ENCODE peak calls at places on chromosomes 6 and 20, in five cellular contexts. One of them, this sample, is unnamed.

GRCh38 chr6:24064106-24064505 is 61.9 kb upstream of the NRSN1 start:
- DNase-seq in astrocyte of the cerebellum: no peak
- DNase-seq in cardiac fibroblast: no peak
- DNase-seq in GM23248: peak
- DNase-seq in heart right ventricle: no peak
- DNase-seq in this sample: no peak

GRCh38 chr20:45833883-45834796 is 541 bp downstream of the SNX21 start:
- DNase-seq in astrocyte of the cerebellum: no peak
- DNase-seq in GM23248: peak
- DNase-seq in cardiac fibroblast: peak
- DNase-seq in heart right ventricle: peak
- DNase-seq in this sample: no peak

GRCh38 chr6:161261797-161262196 is 12.1 kb downstream of the AGPAT4 start:
- DNase-seq in cardiac fibroblast: no peak
- DNase-seq in heart right ventricle: no peak
- DNase-seq in GM23248: no peak
- DNase-seq in astrocyte of the cerebellum: no peak
- DNase-seq in this sample: no peak

GRCh38 chr6:112524071-112524470 is 176.9 kb downstream of the RFPL4B start:
- DNase-seq in heart right ventricle: no peak
- DNase-seq in cardiac fibroblast: no peak
- DNase-seq in GM23248: no peak
- DNase-seq in astrocyte of the cerebellum: no peak
- DNase-seq in this sample: no peak

GRCh38 chr20:12166053-12166717 is 248.5 kb downstream of the BTBD3 start:
- DNase-seq in heart right ventricle: peak
- DNase-seq in cardiac fibroblast: peak
- DNase-seq in astrocyte of the cerebellum: peak
- DNase-seq in GM23248: peak
- DNase-seq in this sample: peak

GRCh38 chr20:45867811-45868176 is 10.4 kb downstream of the ZSWIM3 start:
- DNase-seq in astrocyte of the cerebellum: peak
- DNase-seq in cardiac fibroblast: peak
- DNase-seq in heart right ventricle: no peak
- DNase-seq in GM23248: peak
- DNase-seq in this sample: peak

GRCh38 chr6:169990095-169991030 is 238.9 kb downstream of the ERMARD start:
- DNase-seq in heart right ventricle: no peak
- DNase-seq in astrocyte of the cerebellum: no peak
- DNase-seq in GM23248: no peak
- DNase-seq in cardiac fibroblast: no peak
- DNase-seq in this sample: no peak

GRCh38 chr6:84882768-84883766 is 118.7 kb upstream of the TBX18 start:
- DNase-seq in heart right ventricle: no peak
- DNase-seq in GM23248: peak
- DNase-seq in astrocyte of the cerebellum: no peak
- DNase-seq in cardiac fibroblast: no peak
- DNase-seq in this sample: no peak

GRCh38 chr6:110053395-110054240 is 75.5 kb downstream of the GPR6 start:
- DNase-seq in heart right ventricle: peak
- DNase-seq in GM23248: peak
- DNase-seq in astrocyte of the cerebellum: peak
- DNase-seq in cardiac fibroblast: peak
- DNase-seq in this sample: no peak

GRCh38 chr6:95087394-95088097 is 489.8 kb upstream of the MANEA start:
- DNase-seq in cardiac fibroblast: peak
- DNase-seq in GM23248: peak
- DNase-seq in heart right ventricle: peak
- DNase-seq in astrocyte of the cerebellum: peak
- DNase-seq in this sample: peak

GRCh38 chr6:2795960-2796359 is 30.8 kb downstream of the WRNIP1 start:
- DNase-seq in astrocyte of the cerebellum: no peak
- DNase-seq in cardiac fibroblast: no peak
- DNase-seq in GM23248: no peak
- DNase-seq in heart right ventricle: no peak
- DNase-seq in this sample: no peak

GRCh38 chr6:112683926-112684325 is 336.8 kb downstream of the RFPL4B start:
- DNase-seq in heart right ventricle: no peak
- DNase-seq in astrocyte of the cerebellum: peak
- DNase-seq in cardiac fibroblast: peak
- DNase-seq in GM23248: peak
- DNase-seq in this sample: peak

GRCh38 chr20:44056010-44056698 is 130.8 kb downstream of the JPH2 start:
- DNase-seq in GM23248: no peak
- DNase-seq in heart right ventricle: no peak
- DNase-seq in astrocyte of the cerebellum: no peak
- DNase-seq in cardiac fibroblast: peak
- DNase-seq in this sample: no peak

GRCh38 chr6:33908025-33908424 is 104.2 kb upstream of the MLN start:
- DNase-seq in GM23248: no peak
- DNase-seq in cardiac fibroblast: no peak
- DNase-seq in heart right ventricle: no peak
- DNase-seq in astrocyte of the cerebellum: no peak
- DNase-seq in this sample: no peak

GRCh38 chr6:53107091-53107490 is 41.5 kb downstream of the GCM1 start:
- DNase-seq in astrocyte of the cerebellum: no peak
- DNase-seq in GM23248: peak
- DNase-seq in heart right ventricle: no peak
- DNase-seq in cardiac fibroblast: peak
- DNase-seq in this sample: peak

GRCh38 chr20:38129893-38130609 is 35.0 kb downstream of the TGM2 start:
- DNase-seq in GM23248: no peak
- DNase-seq in cardiac fibroblast: no peak
- DNase-seq in astrocyte of the cerebellum: no peak
- DNase-seq in heart right ventricle: no peak
- DNase-seq in this sample: no peak

GRCh38 chr20:59912609-59913008 is 20.8 kb downstream of the SYCP2 start:
- DNase-seq in GM23248: no peak
- DNase-seq in astrocyte of the cerebellum: no peak
- DNase-seq in cardiac fibroblast: no peak
- DNase-seq in heart right ventricle: no peak
- DNase-seq in this sample: no peak

GRCh38 chr6:132961122-132961521 is 146.8 kb downstream of the RPS12 start:
- DNase-seq in cardiac fibroblast: peak
- DNase-seq in astrocyte of the cerebellum: peak
- DNase-seq in GM23248: peak
- DNase-seq in heart right ventricle: no peak
- DNase-seq in this sample: no peak

GRCh38 chr6:157867155-157867559 is 44.1 kb downstream of the SNX9 start:
- DNase-seq in astrocyte of the cerebellum: no peak
- DNase-seq in heart right ventricle: no peak
- DNase-seq in GM23248: peak
- DNase-seq in cardiac fibroblast: peak
- DNase-seq in this sample: no peak

GRCh38 chr20:12617076-12617475 is 391.7 kb upstream of the SPTLC3 start:
- DNase-seq in astrocyte of the cerebellum: no peak
- DNase-seq in GM23248: no peak
- DNase-seq in cardiac fibroblast: no peak
- DNase-seq in heart right ventricle: no peak
- DNase-seq in this sample: no peak

GRCh38 chr6:133512410-133513016 is 271.4 kb downstream of the EYA4 start:
- DNase-seq in heart right ventricle: peak
- DNase-seq in cardiac fibroblast: peak
- DNase-seq in astrocyte of the cerebellum: peak
- DNase-seq in GM23248: peak
- DNase-seq in this sample: no peak

GRCh38 chr6:45445749-45446454 is 68.2 kb upstream of the SUPT3H start:
- DNase-seq in cardiac fibroblast: peak
- DNase-seq in heart right ventricle: peak
- DNase-seq in astrocyte of the cerebellum: peak
- DNase-seq in GM23248: peak
- DNase-seq in this sample: peak

GRCh38 chr20:62808211-62808865 is 3.7 kb downstream of the OGFR start:
- DNase-seq in GM23248: peak
- DNase-seq in heart right ventricle: peak
- DNase-seq in astrocyte of the cerebellum: no peak
- DNase-seq in cardiac fibroblast: peak
- DNase-seq in this sample: no peak

GRCh38 chr6:26012061-26012460 is 49.5 kb downstream of the TRIM38 start:
- DNase-seq in heart right ventricle: no peak
- DNase-seq in GM23248: no peak
- DNase-seq in astrocyte of the cerebellum: no peak
- DNase-seq in cardiac fibroblast: no peak
- DNase-seq in this sample: no peak

GRCh38 chr6:152386131-152386530 is 251.0 kb downstream of the SYNE1 start:
- DNase-seq in heart right ventricle: no peak
- DNase-seq in GM23248: peak
- DNase-seq in cardiac fibroblast: no peak
- DNase-seq in astrocyte of the cerebellum: no peak
- DNase-seq in this sample: no peak

GRCh38 chr6:152378154-152378553 is 259.0 kb downstream of the SYNE1 start:
- DNase-seq in cardiac fibroblast: no peak
- DNase-seq in heart right ventricle: no peak
- DNase-seq in astrocyte of the cerebellum: no peak
- DNase-seq in GM23248: peak
- DNase-seq in this sample: no peak

GRCh38 chr6:152375200-152375599 is 262.0 kb downstream of the SYNE1 start:
- DNase-seq in GM23248: no peak
- DNase-seq in cardiac fibroblast: no peak
- DNase-seq in astrocyte of the cerebellum: no peak
- DNase-seq in heart right ventricle: no peak
- DNase-seq in this sample: no peak

GRCh38 chr6:152380993-152381898 is 255.9 kb downstream of the SYNE1 start:
- DNase-seq in heart right ventricle: peak
- DNase-seq in astrocyte of the cerebellum: peak
- DNase-seq in cardiac fibroblast: peak
- DNase-seq in GM23248: peak
- DNase-seq in this sample: peak

DNA sequence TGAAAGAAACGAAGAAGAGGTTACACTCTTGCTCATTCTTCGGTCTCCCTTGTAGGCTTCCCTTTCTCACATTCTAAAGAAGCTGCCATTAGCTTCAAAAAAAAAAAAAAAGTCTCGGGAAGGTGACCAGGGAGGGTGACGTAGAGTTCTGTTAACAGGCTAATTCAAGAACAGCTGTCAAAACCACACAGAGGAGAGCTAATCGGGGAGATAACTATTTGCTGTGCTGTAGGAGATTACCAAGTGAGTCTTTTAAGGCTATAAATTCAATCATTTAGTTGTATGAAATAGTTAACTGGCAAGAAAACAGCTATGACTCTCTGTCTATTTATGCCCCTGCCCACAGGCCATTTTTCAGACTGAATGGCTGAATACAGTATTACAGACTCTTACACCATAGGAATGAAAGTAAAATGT is 256.8 kb downstream of the SYNE1 start:
- DNase-seq in cardiac fibroblast: peak
- DNase-seq in GM23248: peak
- DNase-seq in heart right ventricle: peak
- DNase-seq in astrocyte of the cerebellum: peak
- DNase-seq in this sample: peak
- H3K4me3 ChIP-seq in cardiac fibroblast: peak
- H3K4me3 ChIP-seq in GM23248: peak
- H3K4me3 ChIP-seq in heart right ventricle: peak
- H3K4me3 ChIP-seq in astrocyte of the cerebellum: peak
- H3K4me3 ChIP-seq in this sample: peak

DNA sequence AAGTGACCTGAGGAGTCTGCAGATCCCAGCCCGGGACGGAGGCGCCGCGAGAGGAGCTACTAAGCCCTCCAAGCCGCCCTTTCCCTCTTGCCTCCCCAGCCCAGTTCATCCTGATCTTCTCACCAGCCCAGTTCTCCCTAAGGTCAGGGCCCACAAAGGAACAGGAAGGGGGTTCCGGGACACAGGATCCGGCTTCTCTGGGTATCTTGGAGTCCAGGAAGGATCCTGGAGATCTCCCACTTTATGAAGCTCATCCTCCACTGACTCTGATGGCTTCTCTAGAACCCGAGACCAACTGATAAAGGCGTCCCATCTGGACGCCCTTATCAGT is 36.9 kb upstream of the HLA-C start:
- DNase-seq in GM23248: no peak
- DNase-seq in heart right ventricle: no peak
- DNase-seq in astrocyte of the cerebellum: no peak
- DNase-seq in cardiac fibroblast: no peak
- DNase-seq in this sample: no peak
- H3K4me3 ChIP-seq in GM23248: no peak
- H3K4me3 ChIP-seq in heart right ventricle: peak
- H3K4me3 ChIP-seq in astrocyte of the cerebellum: no peak
- H3K4me3 ChIP-seq in cardiac fibroblast: no peak
- H3K4me3 ChIP-seq in this sample: no peak

GRCh38 chr6:139847322-139847797 is 472.9 kb upstream of the CITED2 start:
- DNase-seq in cardiac fibroblast: peak
- DNase-seq in GM23248: peak
- DNase-seq in heart right ventricle: no peak
- DNase-seq in astrocyte of the cerebellum: no peak
- DNase-seq in this sample: no peak

GRCh38 chr6:139850512-139850911 is 476.1 kb upstream of the CITED2 start:
- DNase-seq in astrocyte of the cerebellum: no peak
- DNase-seq in heart right ventricle: no peak
- DNase-seq in GM23248: no peak
- DNase-seq in cardiac fibroblast: no peak
- DNase-seq in this sample: no peak

GRCh38 chr6:139841794-139842215 is 467.4 kb upstream of the CITED2 start:
- DNase-seq in astrocyte of the cerebellum: no peak
- DNase-seq in GM23248: no peak
- DNase-seq in cardiac fibroblast: no peak
- DNase-seq in heart right ventricle: no peak
- DNase-seq in this sample: no peak

GRCh38 chr6:139844907-139845306 is 470.5 kb upstream of the CITED2 start:
- DNase-seq in cardiac fibroblast: no peak
- DNase-seq in heart right ventricle: no peak
- DNase-seq in astrocyte of the cerebellum: no peak
- DNase-seq in GM23248: no peak
- DNase-seq in this sample: no peak

DNA sequence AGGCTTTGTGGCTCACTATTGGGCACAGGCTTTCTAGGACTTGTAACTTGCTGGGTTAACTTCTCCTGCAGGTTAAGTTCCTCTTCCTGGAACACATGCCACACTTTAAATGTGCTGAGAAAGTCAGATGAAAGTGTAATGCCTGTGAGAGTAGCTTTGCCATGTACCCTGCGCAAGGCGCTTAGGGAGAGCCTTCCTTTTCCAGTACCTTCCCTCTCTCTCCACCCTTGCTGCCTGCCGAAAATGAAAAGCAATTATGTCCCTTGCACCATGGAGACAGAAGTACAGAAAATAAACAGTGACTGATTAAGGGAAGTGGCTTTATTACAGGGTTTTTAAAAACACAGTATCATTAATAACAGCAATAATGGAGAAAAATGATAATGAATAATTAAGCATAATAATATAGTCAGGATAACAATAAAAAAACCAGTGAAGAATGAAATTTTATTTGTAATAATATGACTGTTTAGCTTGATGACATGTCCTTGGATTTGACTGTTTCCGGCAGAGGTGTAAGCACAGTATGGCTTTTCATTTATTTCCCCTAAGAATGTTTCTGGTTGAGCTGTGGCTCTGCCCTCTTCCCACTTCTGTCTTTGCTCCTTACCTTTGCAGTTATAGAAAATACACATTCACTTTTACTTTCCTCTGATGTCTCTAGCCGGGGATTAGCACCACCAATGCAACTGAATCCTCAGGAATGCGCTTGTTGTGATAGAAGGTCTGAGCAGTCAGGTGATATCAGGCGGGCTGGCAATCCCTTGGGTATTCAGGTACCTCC is 472.3 kb upstream of the CITED2 start:
- DNase-seq in heart right ventricle: peak
- DNase-seq in GM23248: no peak
- DNase-seq in astrocyte of the cerebellum: no peak
- DNase-seq in cardiac fibroblast: no peak
- DNase-seq in this sample: no peak
- H3K4me3 ChIP-seq in heart right ventricle: no peak
- H3K4me3 ChIP-seq in GM23248: no peak
- H3K4me3 ChIP-seq in astrocyte of the cerebellum: no peak
- H3K4me3 ChIP-seq in cardiac fibroblast: no peak
- H3K4me3 ChIP-seq in this sample: no peak

GRCh38 chr20:10511507-10512231 is 76.6 kb downstream of the SLX4IP start:
- DNase-seq in GM23248: peak
- DNase-seq in cardiac fibroblast: peak
- DNase-seq in astrocyte of the cerebellum: peak
- DNase-seq in heart right ventricle: peak
- DNase-seq in this sample: peak
- H3K4me3 ChIP-seq in GM23248: peak
- H3K4me3 ChIP-seq in cardiac fibroblast: no peak
- H3K4me3 ChIP-seq in astrocyte of the cerebellum: no peak
- H3K4me3 ChIP-seq in heart right ventricle: peak
- H3K4me3 ChIP-seq in this sample: no peak

This sample was measured in retinal pigment epithelial cell.